ENCODE peak calls at places on chromosomes 2 and 18, in seven cellular contexts. O is A549, N is GM12878, Z is tibial nerve, D is transverse colon, E is HepG2, U is ovary. V is an unnamed sample.

GRCh38 chr2:224968051-224968450 is 74.2 kb downstream of the DOCK10 start:
- DNase-seq in O (no peak), N (no peak), Z (no peak), D (no peak), E (no peak), U (no peak), V (no peak)

GRCh38 chr2:7867858-7868257 is 814.0 kb upstream of the ID2 start:
- DNase-seq in O (no peak), N (no peak), Z (no peak), D (no peak), E (no peak), U (no peak), V (no peak)

GRCh38 chr2:113015655-113016054 is 10.4 kb downstream of the IL36A start:
- DNase-seq in O (no peak), N (no peak), Z (no peak), D (no peak), E (no peak), U (no peak), V (no peak)

GRCh38 chr2:94622113-94622618 is 249.1 kb upstream of the TEKT4 start:
- DNase-seq in O (no peak), N (no peak), Z (no peak), D (no peak), E (no peak), U (no peak), V (peak; percentile 71)

GRCh38 chr18:80200171-80200931 is 47.0 kb downstream of the PARD6G start:
- DNase-seq in O (peak; percentile 7), N (no peak), Z (no peak), D (no peak), E (peak; percentile 80), U (no peak), V (no peak)

GRCh38 chr2:67625671-67626070 is 228.5 kb downstream of the ETAA1 start:
- DNase-seq in O (no peak), N (no peak), Z (no peak), D (no peak), E (no peak), U (no peak), V (no peak)

GRCh38 chr2:226130192-226130591 is 669.4 kb downstream of the IRS1 start:
- DNase-seq in O (no peak), N (no peak), Z (no peak), D (no peak), E (no peak), U (no peak), V (no peak)

GRCh38 chr2:180910831-180911665 is 69.4 kb upstream of the UBE2E3 start:
- DNase-seq in O (no peak), N (no peak), Z (no peak), D (no peak), E (no peak), U (no peak), V (no peak)

GRCh38 chr2:223068036-223068435 is 16.0 kb downstream of the KCNE4 start:
- DNase-seq in O (no peak), N (no peak), Z (no peak), D (no peak), E (no peak), U (no peak), V (no peak)

GRCh38 chr2:70374616-70375015 is 72.7 kb upstream of the FAM136A start:
- DNase-seq in O (no peak), N (no peak), Z (no peak), D (no peak), E (no peak), U (no peak), V (no peak)

GRCh38 chr2:68319397-68320117 is at the start of gene CNRIP1:
- DNase-seq in O (peak; percentile 18), N (no peak), Z (peak; percentile 71), D (peak; percentile 46), E (no peak), U (peak; percentile 88), V (peak; percentile 86)

GRCh38 chr2:33437297-33437696 is 39.2 kb upstream of the RASGRP3 start:
- DNase-seq in O (no peak), N (no peak), Z (no peak), D (no peak), E (no peak), U (no peak), V (no peak)

GRCh38 chr2:232893834-232894233 is 23.8 kb downstream of the SNORC start:
- DNase-seq in O (no peak), N (no peak), Z (no peak), D (no peak), E (no peak), U (no peak), V (peak; percentile 54)

GRCh38 chr2:220687231-220687843 is 884.8 kb downstream of the EPHA4 start:
- DNase-seq in O (peak; percentile 16), N (no peak), Z (peak; percentile 85), D (peak; percentile 75), E (peak; percentile 39), U (peak; percentile 75), V (peak; percentile 74)

GRCh38 chr2:215421859-215422461 is 13.9 kb downstream of the FN1 start:
- DNase-seq in O (no peak), N (no peak), Z (no peak), D (no peak), E (no peak), U (no peak), V (no peak)

GRCh38 chr2:215418064-215418963 is 17.6 kb downstream of the FN1 start:
- DNase-seq in O (no peak), N (no peak), Z (no peak), D (no peak), E (peak; percentile 89), U (no peak), V (no peak)

GRCh38 chr2:215420471-215420935 is 15.4 kb downstream of the FN1 start:
- DNase-seq in O (no peak), N (no peak), Z (no peak), D (no peak), E (peak; percentile 92), U (no peak), V (no peak)

GRCh38 chr2:215419113-215419512 is 16.8 kb downstream of the FN1 start:
- DNase-seq in O (no peak), N (no peak), Z (no peak), D (no peak), E (no peak), U (no peak), V (no peak)

DNA sequence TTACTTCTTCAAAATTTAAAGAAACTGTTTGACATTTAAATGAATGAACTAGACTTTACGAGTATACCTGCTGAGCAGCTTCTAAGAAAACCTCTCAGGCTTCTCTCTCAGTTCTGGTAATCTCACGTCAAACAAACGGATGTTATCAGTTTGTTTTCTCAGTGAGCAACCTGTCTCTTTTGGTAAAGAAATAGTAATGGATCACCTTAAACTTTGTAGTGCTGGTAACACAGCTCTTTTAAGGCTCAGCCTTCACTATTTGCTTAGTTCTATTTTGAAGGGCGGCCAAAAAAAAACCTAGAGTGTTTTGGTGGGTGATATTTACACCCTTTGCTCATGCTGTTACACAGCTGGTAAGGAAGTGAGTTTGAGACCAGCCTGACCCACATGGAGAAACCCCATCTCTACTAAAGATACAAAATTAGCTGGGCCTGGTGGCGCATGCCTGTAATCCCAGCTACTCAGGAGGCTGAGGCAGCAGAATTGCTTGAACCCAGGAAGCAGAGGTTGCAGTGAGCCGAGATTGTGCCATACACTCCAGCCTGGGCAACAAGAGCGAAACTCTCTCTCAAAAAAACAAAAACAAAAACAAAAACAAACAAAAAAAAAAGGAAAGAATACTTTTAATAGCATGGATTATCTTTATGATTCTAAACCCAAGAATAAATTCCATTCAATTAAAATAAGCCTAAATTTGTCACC is 15.9 kb downstream of the FN1 start:
- DNase-seq in O (no peak), N (no peak), Z (no peak), D (no peak), E (peak; percentile 87), U (no peak), V (no peak)
- H3K4me1 ChIP-seq in O (peaks cover 58% of the 10 kb centered on the region), N (no peaks in the 10 kb centered on the region), Z (no peaks in the 10 kb centered on the region), D (no peaks in the 10 kb centered on the region), E (peaks cover 100% of the 10 kb centered on the region), U (peaks cover 4% of the 10 kb centered on the region), V (no peaks in the 10 kb centered on the region)

DNA sequence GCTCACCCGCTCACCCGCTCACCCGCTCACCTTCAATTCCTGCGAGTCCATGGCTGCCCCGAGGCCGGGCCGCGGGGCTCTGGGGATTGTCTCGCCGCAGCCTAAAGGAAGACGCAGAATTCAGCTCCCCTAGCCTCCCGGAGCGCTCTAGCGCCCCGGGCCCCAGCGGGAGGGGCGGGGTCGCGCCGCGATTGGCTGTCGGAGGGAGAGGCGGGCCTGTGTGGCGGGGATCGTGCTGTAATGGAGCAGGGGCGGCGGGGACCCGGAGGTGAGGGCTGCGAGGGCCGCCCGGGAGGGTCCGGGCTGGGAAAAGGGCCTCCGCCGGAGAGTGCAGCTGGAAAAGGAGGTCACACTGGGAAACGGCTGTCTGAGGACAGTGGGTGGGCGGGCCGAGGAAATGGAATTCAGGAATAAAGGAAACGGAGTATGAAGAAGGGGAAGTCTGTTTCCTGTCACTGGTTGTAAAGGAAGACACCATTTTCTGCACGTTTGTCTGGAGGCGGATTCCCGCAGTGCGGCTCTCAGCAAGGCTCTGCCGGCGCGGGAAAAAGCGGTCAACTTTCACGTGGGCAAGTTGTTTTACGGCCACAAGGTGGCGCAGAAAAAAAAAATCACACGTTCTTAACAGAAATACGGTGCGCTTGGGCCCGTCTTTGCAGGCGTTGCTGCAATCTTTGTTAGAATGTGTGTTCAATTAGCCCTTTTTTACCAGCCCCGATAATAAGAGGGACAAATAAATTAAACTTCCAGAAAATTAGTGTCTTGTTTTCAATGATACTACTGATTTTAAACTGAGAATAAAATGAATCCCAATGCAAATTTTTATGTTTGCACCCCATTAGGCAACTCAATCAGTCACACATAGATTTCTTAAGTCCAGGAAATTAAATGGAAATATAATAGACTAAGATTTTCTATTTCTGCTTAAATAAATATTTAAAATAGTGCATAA is at the start of gene TTC21B:
- DNase-seq in O (peak; percentile 74), N (peak; percentile 64), Z (peak; percentile 92), D (peak; percentile 95), E (peak; percentile 93), U (peak; percentile 95), V (peak; percentile 97)
- TF ChIP-seq EP300 in O (no peak), N (no peak), Z (peak; percentile 89), D (no peak), E (peak; percentile 28), U (no peak), V (no peak)

GRCh38 chr2:126637393-126637792 is 18.6 kb upstream of the GYPC start:
- DNase-seq in O (no peak), N (no peak), Z (peak; percentile 3), D (no peak), E (no peak), U (no peak), V (peak; percentile 31)
- H3K4me1 ChIP-seq in O (no peaks in the 10 kb centered on the region), N (no peaks in the 10 kb centered on the region), Z (peaks cover 39% of the 10 kb centered on the region), D (no peaks in the 10 kb centered on the region), E (no peaks in the 10 kb centered on the region), U (peaks cover 4% of the 10 kb centered on the region), V (no peaks in the 10 kb centered on the region)

GRCh38 chr2:241798631-241799521 is 10.1 kb upstream of the NEU4 start:
- DNase-seq in O (no peak), N (no peak), Z (no peak), D (peak; percentile 9), E (peak; percentile 44), U (no peak), V (no peak)
- TF ChIP-seq EP300 in O (no peak), N (no peak), Z (no peak), D (no peak), E (no peak), U (no peak), V (no peak)

GRCh38 chr2:43132523-43133301 is 93.7 kb downstream of the ZFP36L2 start:
- DNase-seq in O (no peak), N (no peak), Z (no peak), D (no peak), E (no peak), U (no peak), V (no peak)
- H3K4me1 ChIP-seq in O (peaks cover 35% of the 10 kb centered on the region), N (peaks cover 57% of the 10 kb centered on the region), Z (peaks cover 71% of the 10 kb centered on the region), D (peaks cover 79% of the 10 kb centered on the region), E (peaks cover 78% of the 10 kb centered on the region), U (peaks cover 3% of the 10 kb centered on the region), V (peaks cover 63% of the 10 kb centered on the region)

V was measured in suprapubic skin.